ENCODE peak calls at places on chromosomes 2 and 18, in six cellular contexts. T, Z, Y, H, K and R are unnamed samples.

GRCh38 chr2:16623564-16624418 is 41.8 kb downstream of the CYRIA start:
- DNase-seq in T (no peak), Z (no peak), Y (no peak), H (no peak), K (no peak), R (no peak)

GRCh38 chr2:197777823-197778407 is 7.2 kb downstream of the BOLL start:
- DNase-seq in T (no peak), Z (peak), Y (peak), H (no peak), K (no peak), R (no peak)

GRCh38 chr18:65748321-65748720 is 2.5 kb upstream of the CDH7 start:
- DNase-seq in T (no peak), Z (no peak), Y (no peak), H (no peak), K (no peak), R (no peak)

GRCh38 chr2:241692448-241692847 is 5.8 kb upstream of the DTYMK start:
- DNase-seq in T (no peak), Z (peak), Y (no peak), H (peak), K (no peak), R (no peak)

GRCh38 chr18:32770181-32770650 is 2.6 kb downstream of the KLHL14 start:
- DNase-seq in T (no peak), Z (no peak), Y (no peak), H (no peak), K (no peak), R (peak)

GRCh38 chr2:67790622-67791021 is 272.2 kb downstream of the C1D start:
- DNase-seq in T (no peak), Z (peak), Y (no peak), H (peak), K (no peak), R (no peak)

GRCh38 chr2:130382313-130382917 is 26.6 kb downstream of the PTPN18 start:
- DNase-seq in T (no peak), Z (no peak), Y (no peak), H (no peak), K (no peak), R (no peak)

GRCh38 chr2:69962986-69963730 is 1.7 kb upstream of the ASPRV1 start:
- DNase-seq in T (no peak), Z (no peak), Y (no peak), H (no peak), K (no peak), R (no peak)

GRCh38 chr2:20186078-20186854 is 38.7 kb downstream of the SDC1 start:
- DNase-seq in T (no peak), Z (peak), Y (no peak), H (no peak), K (no peak), R (no peak)

GRCh38 chr2:106098081-106098480 is 96.0 kb downstream of the UXS1 start:
- DNase-seq in T (no peak), Z (no peak), Y (no peak), H (no peak), K (no peak), R (no peak)